ENCODE peak calls at places on chromosomes 16 and 17, in six cellular contexts. One of them, this sample, is unnamed.

GRCh38 chr16:48504216-48504615 is 105.8 kb downstream of the N4BP1 start:
- DNase-seq in AG09319: no peak
- DNase-seq in activated CD4-positive, alpha-beta memory T cell treated with anti-CD3 and anti-CD28 coated beads for 36 hours: no peak
- DNase-seq in stimulated activated CD4-positive, alpha-beta T cell treated with anti-CD3 and anti-CD28 coated beads, Interleukin-15, amount 100 ng/mL, for 24 hours: no peak
- DNase-seq in H9: no peak
- DNase-seq in lung: no peak
- DNase-seq in this sample: no peak

GRCh38 chr17:46850688-46851028 is 725 bp upstream of the WNT9B start:
- DNase-seq in activated CD4-positive, alpha-beta memory T cell treated with anti-CD3 and anti-CD28 coated beads for 36 hours: no peak
- DNase-seq in lung: no peak
- DNase-seq in stimulated activated CD4-positive, alpha-beta T cell treated with anti-CD3 and anti-CD28 coated beads, Interleukin-15, amount 100 ng/mL, for 24 hours: no peak
- DNase-seq in AG09319: no peak
- DNase-seq in H9: no peak
- DNase-seq in this sample: no peak

GRCh38 chr16:55700067-55700466 is 44.3 kb downstream of the SLC6A2 start:
- DNase-seq in activated CD4-positive, alpha-beta memory T cell treated with anti-CD3 and anti-CD28 coated beads for 36 hours: no peak
- DNase-seq in AG09319: no peak
- DNase-seq in H9: no peak
- DNase-seq in lung: no peak
- DNase-seq in stimulated activated CD4-positive, alpha-beta T cell treated with anti-CD3 and anti-CD28 coated beads, Interleukin-15, amount 100 ng/mL, for 24 hours: no peak
- DNase-seq in this sample: no peak

GRCh38 chr17:40547785-40548478 is 17.3 kb downstream of the CCR7 start:
- DNase-seq in stimulated activated CD4-positive, alpha-beta T cell treated with anti-CD3 and anti-CD28 coated beads, Interleukin-15, amount 100 ng/mL, for 24 hours: no peak
- DNase-seq in lung: peak
- DNase-seq in AG09319: no peak
- DNase-seq in activated CD4-positive, alpha-beta memory T cell treated with anti-CD3 and anti-CD28 coated beads for 36 hours: no peak
- DNase-seq in H9: no peak
- DNase-seq in this sample: no peak

GRCh38 chr17:48554412-48555090 is 9.6 kb upstream of the HOXB2 start:
- DNase-seq in AG09319: no peak
- DNase-seq in stimulated activated CD4-positive, alpha-beta T cell treated with anti-CD3 and anti-CD28 coated beads, Interleukin-15, amount 100 ng/mL, for 24 hours: no peak
- DNase-seq in lung: no peak
- DNase-seq in activated CD4-positive, alpha-beta memory T cell treated with anti-CD3 and anti-CD28 coated beads for 36 hours: no peak
- DNase-seq in H9: peak
- DNase-seq in this sample: no peak

GRCh38 chr17:42281571-42282096 is 5.4 kb upstream of the STAT5B start:
- DNase-seq in H9: peak
- DNase-seq in stimulated activated CD4-positive, alpha-beta T cell treated with anti-CD3 and anti-CD28 coated beads, Interleukin-15, amount 100 ng/mL, for 24 hours: peak
- DNase-seq in activated CD4-positive, alpha-beta memory T cell treated with anti-CD3 and anti-CD28 coated beads for 36 hours: no peak
- DNase-seq in AG09319: no peak
- DNase-seq in lung: no peak
- DNase-seq in this sample: peak

GRCh38 chr17:63445571-63446217 is 412 bp downstream of the CYB561 start:
- DNase-seq in H9: peak
- DNase-seq in stimulated activated CD4-positive, alpha-beta T cell treated with anti-CD3 and anti-CD28 coated beads, Interleukin-15, amount 100 ng/mL, for 24 hours: peak
- DNase-seq in activated CD4-positive, alpha-beta memory T cell treated with anti-CD3 and anti-CD28 coated beads for 36 hours: peak
- DNase-seq in AG09319: no peak
- DNase-seq in lung: peak
- DNase-seq in this sample: no peak

GRCh38 chr17:43398724-43399595 is at the start of gene ARL4D:
- DNase-seq in activated CD4-positive, alpha-beta memory T cell treated with anti-CD3 and anti-CD28 coated beads for 36 hours: peak
- DNase-seq in AG09319: no peak
- DNase-seq in stimulated activated CD4-positive, alpha-beta T cell treated with anti-CD3 and anti-CD28 coated beads, Interleukin-15, amount 100 ng/mL, for 24 hours: peak
- DNase-seq in H9: peak
- DNase-seq in lung: peak
- DNase-seq in this sample: peak

GRCh38 chr16:79071424-79071823 is 529.1 kb downstream of the MAF start:
- DNase-seq in lung: no peak
- DNase-seq in activated CD4-positive, alpha-beta memory T cell treated with anti-CD3 and anti-CD28 coated beads for 36 hours: no peak
- DNase-seq in stimulated activated CD4-positive, alpha-beta T cell treated with anti-CD3 and anti-CD28 coated beads, Interleukin-15, amount 100 ng/mL, for 24 hours: no peak
- DNase-seq in H9: no peak
- DNase-seq in AG09319: no peak
- DNase-seq in this sample: peak

GRCh38 chr16:4263504-4264436 is 9.1 kb downstream of the TFAP4 start:
- DNase-seq in lung: peak
- DNase-seq in stimulated activated CD4-positive, alpha-beta T cell treated with anti-CD3 and anti-CD28 coated beads, Interleukin-15, amount 100 ng/mL, for 24 hours: peak
- DNase-seq in H9: peak
- DNase-seq in AG09319: peak
- DNase-seq in activated CD4-positive, alpha-beta memory T cell treated with anti-CD3 and anti-CD28 coated beads for 36 hours: peak
- DNase-seq in this sample: peak

GRCh38 chr17:66611397-66611796 is 223.5 kb upstream of the CACNG5 start:
- DNase-seq in lung: no peak
- DNase-seq in activated CD4-positive, alpha-beta memory T cell treated with anti-CD3 and anti-CD28 coated beads for 36 hours: no peak
- DNase-seq in stimulated activated CD4-positive, alpha-beta T cell treated with anti-CD3 and anti-CD28 coated beads, Interleukin-15, amount 100 ng/mL, for 24 hours: no peak
- DNase-seq in H9: no peak
- DNase-seq in AG09319: no peak
- DNase-seq in this sample: no peak

GRCh38 chr16:19997264-19997663 is 76.4 kb downstream of the GPR139 start:
- DNase-seq in H9: no peak
- DNase-seq in stimulated activated CD4-positive, alpha-beta T cell treated with anti-CD3 and anti-CD28 coated beads, Interleukin-15, amount 100 ng/mL, for 24 hours: no peak
- DNase-seq in activated CD4-positive, alpha-beta memory T cell treated with anti-CD3 and anti-CD28 coated beads for 36 hours: no peak
- DNase-seq in lung: no peak
- DNase-seq in AG09319: no peak
- DNase-seq in this sample: no peak

GRCh38 chr17:34169501-34169900 is 85.6 kb upstream of the CCL2 start:
- DNase-seq in AG09319: no peak
- DNase-seq in H9: no peak
- DNase-seq in activated CD4-positive, alpha-beta memory T cell treated with anti-CD3 and anti-CD28 coated beads for 36 hours: no peak
- DNase-seq in lung: no peak
- DNase-seq in stimulated activated CD4-positive, alpha-beta T cell treated with anti-CD3 and anti-CD28 coated beads, Interleukin-15, amount 100 ng/mL, for 24 hours: no peak
- DNase-seq in this sample: no peak

GRCh38 chr16:51290410-51290809 is 139.3 kb upstream of the SALL1 start:
- DNase-seq in lung: no peak
- DNase-seq in H9: no peak
- DNase-seq in activated CD4-positive, alpha-beta memory T cell treated with anti-CD3 and anti-CD28 coated beads for 36 hours: no peak
- DNase-seq in stimulated activated CD4-positive, alpha-beta T cell treated with anti-CD3 and anti-CD28 coated beads, Interleukin-15, amount 100 ng/mL, for 24 hours: no peak
- DNase-seq in AG09319: no peak
- DNase-seq in this sample: no peak

GRCh38 chr17:79905832-79906231 is 66.6 kb upstream of the CBX4 start:
- DNase-seq in stimulated activated CD4-positive, alpha-beta T cell treated with anti-CD3 and anti-CD28 coated beads, Interleukin-15, amount 100 ng/mL, for 24 hours: no peak
- DNase-seq in activated CD4-positive, alpha-beta memory T cell treated with anti-CD3 and anti-CD28 coated beads for 36 hours: no peak
- DNase-seq in lung: no peak
- DNase-seq in AG09319: no peak
- DNase-seq in H9: no peak
- DNase-seq in this sample: no peak

GRCh38 chr16:508884-509736 is 18.4 kb upstream of the CAPN15 start:
- DNase-seq in H9: no peak
- DNase-seq in stimulated activated CD4-positive, alpha-beta T cell treated with anti-CD3 and anti-CD28 coated beads, Interleukin-15, amount 100 ng/mL, for 24 hours: no peak
- DNase-seq in activated CD4-positive, alpha-beta memory T cell treated with anti-CD3 and anti-CD28 coated beads for 36 hours: no peak
- DNase-seq in AG09319: no peak
- DNase-seq in lung: no peak
- DNase-seq in this sample: no peak

GRCh38 chr17:80944326-80944725 is 47.3 kb upstream of the CHMP6 start:
- DNase-seq in lung: no peak
- DNase-seq in H9: no peak
- DNase-seq in stimulated activated CD4-positive, alpha-beta T cell treated with anti-CD3 and anti-CD28 coated beads, Interleukin-15, amount 100 ng/mL, for 24 hours: no peak
- DNase-seq in activated CD4-positive, alpha-beta memory T cell treated with anti-CD3 and anti-CD28 coated beads for 36 hours: no peak
- DNase-seq in AG09319: no peak
- DNase-seq in this sample: no peak

GRCh38 chr17:44901323-44901965 is 2.2 kb upstream of the EFTUD2 start:
- DNase-seq in activated CD4-positive, alpha-beta memory T cell treated with anti-CD3 and anti-CD28 coated beads for 36 hours: no peak
- DNase-seq in AG09319: peak
- DNase-seq in H9: no peak
- DNase-seq in stimulated activated CD4-positive, alpha-beta T cell treated with anti-CD3 and anti-CD28 coated beads, Interleukin-15, amount 100 ng/mL, for 24 hours: no peak
- DNase-seq in lung: no peak
- DNase-seq in this sample: no peak

GRCh38 chr16:35391328-35391727 is 1931.9 kb downstream of the TP53TG3F start:
- DNase-seq in AG09319: no peak
- DNase-seq in stimulated activated CD4-positive, alpha-beta T cell treated with anti-CD3 and anti-CD28 coated beads, Interleukin-15, amount 100 ng/mL, for 24 hours: peak
- DNase-seq in activated CD4-positive, alpha-beta memory T cell treated with anti-CD3 and anti-CD28 coated beads for 36 hours: peak
- DNase-seq in lung: peak
- DNase-seq in H9: peak
- DNase-seq in this sample: no peak

GRCh38 chr16:54648575-54648974 is 282.1 kb upstream of the IRX5 start:
- DNase-seq in lung: no peak
- DNase-seq in stimulated activated CD4-positive, alpha-beta T cell treated with anti-CD3 and anti-CD28 coated beads, Interleukin-15, amount 100 ng/mL, for 24 hours: no peak
- DNase-seq in activated CD4-positive, alpha-beta memory T cell treated with anti-CD3 and anti-CD28 coated beads for 36 hours: no peak
- DNase-seq in AG09319: no peak
- DNase-seq in H9: no peak
- DNase-seq in this sample: no peak

GRCh38 chr16:57765160-57765728 is 29.7 kb downstream of the KATNB1 start:
- DNase-seq in H9: no peak
- DNase-seq in activated CD4-positive, alpha-beta memory T cell treated with anti-CD3 and anti-CD28 coated beads for 36 hours: no peak
- DNase-seq in AG09319: no peak
- DNase-seq in stimulated activated CD4-positive, alpha-beta T cell treated with anti-CD3 and anti-CD28 coated beads, Interleukin-15, amount 100 ng/mL, for 24 hours: no peak
- DNase-seq in lung: no peak
- DNase-seq in this sample: no peak

GRCh38 chr17:78105101-78105500 is 23.5 kb downstream of the TMC6 start:
- DNase-seq in H9: no peak
- DNase-seq in AG09319: no peak
- DNase-seq in stimulated activated CD4-positive, alpha-beta T cell treated with anti-CD3 and anti-CD28 coated beads, Interleukin-15, amount 100 ng/mL, for 24 hours: no peak
- DNase-seq in lung: no peak
- DNase-seq in activated CD4-positive, alpha-beta memory T cell treated with anti-CD3 and anti-CD28 coated beads for 36 hours: no peak
- DNase-seq in this sample: no peak

GRCh38 chr17:31386542-31387075 is 4.9 kb upstream of the RAB11FIP4 start:
- DNase-seq in activated CD4-positive, alpha-beta memory T cell treated with anti-CD3 and anti-CD28 coated beads for 36 hours: no peak
- DNase-seq in AG09319: no peak
- DNase-seq in stimulated activated CD4-positive, alpha-beta T cell treated with anti-CD3 and anti-CD28 coated beads, Interleukin-15, amount 100 ng/mL, for 24 hours: no peak
- DNase-seq in lung: no peak
- DNase-seq in H9: no peak
- DNase-seq in this sample: peak

GRCh38 chr16:69223882-69224281 is 36.9 kb downstream of the SNTB2 start:
- DNase-seq in lung: no peak
- DNase-seq in activated CD4-positive, alpha-beta memory T cell treated with anti-CD3 and anti-CD28 coated beads for 36 hours: no peak
- DNase-seq in AG09319: no peak
- DNase-seq in stimulated activated CD4-positive, alpha-beta T cell treated with anti-CD3 and anti-CD28 coated beads, Interleukin-15, amount 100 ng/mL, for 24 hours: no peak
- DNase-seq in H9: no peak
- DNase-seq in this sample: no peak

GRCh38 chr17:66605561-66605960 is 229.4 kb upstream of the CACNG5 start:
- DNase-seq in AG09319: no peak
- DNase-seq in H9: no peak
- DNase-seq in stimulated activated CD4-positive, alpha-beta T cell treated with anti-CD3 and anti-CD28 coated beads, Interleukin-15, amount 100 ng/mL, for 24 hours: no peak
- DNase-seq in lung: no peak
- DNase-seq in activated CD4-positive, alpha-beta memory T cell treated with anti-CD3 and anti-CD28 coated beads for 36 hours: no peak
- DNase-seq in this sample: no peak

GRCh38 chr17:76136276-76137025 is 4.6 kb downstream of the FOXJ1 start:
- DNase-seq in activated CD4-positive, alpha-beta memory T cell treated with anti-CD3 and anti-CD28 coated beads for 36 hours: no peak
- DNase-seq in AG09319: no peak
- DNase-seq in lung: no peak
- DNase-seq in H9: peak
- DNase-seq in stimulated activated CD4-positive, alpha-beta T cell treated with anti-CD3 and anti-CD28 coated beads, Interleukin-15, amount 100 ng/mL, for 24 hours: no peak
- DNase-seq in this sample: no peak

GRCh38 chr16:82152641-82153094 is 17.4 kb downstream of the MPHOSPH6 start:
- DNase-seq in AG09319: no peak
- DNase-seq in lung: no peak
- DNase-seq in H9: no peak
- DNase-seq in stimulated activated CD4-positive, alpha-beta T cell treated with anti-CD3 and anti-CD28 coated beads, Interleukin-15, amount 100 ng/mL, for 24 hours: no peak
- DNase-seq in activated CD4-positive, alpha-beta memory T cell treated with anti-CD3 and anti-CD28 coated beads for 36 hours: no peak
- DNase-seq in this sample: peak

GRCh38 chr17:19867654-19868395 is at the start of gene ULK2:
- DNase-seq in activated CD4-positive, alpha-beta memory T cell treated with anti-CD3 and anti-CD28 coated beads for 36 hours: peak
- DNase-seq in H9: peak
- DNase-seq in AG09319: peak
- DNase-seq in stimulated activated CD4-positive, alpha-beta T cell treated with anti-CD3 and anti-CD28 coated beads, Interleukin-15, amount 100 ng/mL, for 24 hours: peak
- DNase-seq in lung: peak
- DNase-seq in this sample: peak

GRCh38 chr16:2968738-2969544 is at the start of gene PAQR4:
- DNase-seq in stimulated activated CD4-positive, alpha-beta T cell treated with anti-CD3 and anti-CD28 coated beads, Interleukin-15, amount 100 ng/mL, for 24 hours: peak
- DNase-seq in activated CD4-positive, alpha-beta memory T cell treated with anti-CD3 and anti-CD28 coated beads for 36 hours: peak
- DNase-seq in H9: peak
- DNase-seq in AG09319: peak
- DNase-seq in lung: peak
- DNase-seq in this sample: peak

GRCh38 chr16:66606000-66606751 is 1.7 kb downstream of the CMTM3 start:
- DNase-seq in AG09319: no peak
- DNase-seq in activated CD4-positive, alpha-beta memory T cell treated with anti-CD3 and anti-CD28 coated beads for 36 hours: peak
- DNase-seq in H9: no peak
- DNase-seq in stimulated activated CD4-positive, alpha-beta T cell treated with anti-CD3 and anti-CD28 coated beads, Interleukin-15, amount 100 ng/mL, for 24 hours: peak
- DNase-seq in lung: no peak
- DNase-seq in this sample: no peak

GRCh38 chr16:86476956-86477530 is 33.3 kb upstream of the FOXF1 start:
- DNase-seq in activated CD4-positive, alpha-beta memory T cell treated with anti-CD3 and anti-CD28 coated beads for 36 hours: no peak
- DNase-seq in stimulated activated CD4-positive, alpha-beta T cell treated with anti-CD3 and anti-CD28 coated beads, Interleukin-15, amount 100 ng/mL, for 24 hours: no peak
- DNase-seq in lung: no peak
- DNase-seq in H9: no peak
- DNase-seq in AG09319: no peak
- DNase-seq in this sample: no peak

GRCh38 chr17:27667656-27668487 is 36.9 kb downstream of the LGALS9 start:
- DNase-seq in stimulated activated CD4-positive, alpha-beta T cell treated with anti-CD3 and anti-CD28 coated beads, Interleukin-15, amount 100 ng/mL, for 24 hours: no peak
- DNase-seq in H9: peak
- DNase-seq in activated CD4-positive, alpha-beta memory T cell treated with anti-CD3 and anti-CD28 coated beads for 36 hours: no peak
- DNase-seq in lung: no peak
- DNase-seq in AG09319: no peak
- DNase-seq in this sample: no peak

GRCh38 chr16:55120408-55120807 is 189.7 kb downstream of the IRX5 start:
- DNase-seq in stimulated activated CD4-positive, alpha-beta T cell treated with anti-CD3 and anti-CD28 coated beads, Interleukin-15, amount 100 ng/mL, for 24 hours: no peak
- DNase-seq in H9: peak
- DNase-seq in activated CD4-positive, alpha-beta memory T cell treated with anti-CD3 and anti-CD28 coated beads for 36 hours: no peak
- DNase-seq in AG09319: peak
- DNase-seq in lung: no peak
- DNase-seq in this sample: no peak

GRCh38 chr16:86171329-86171728 is 272.4 kb downstream of the IRF8 start:
- DNase-seq in lung: no peak
- DNase-seq in activated CD4-positive, alpha-beta memory T cell treated with anti-CD3 and anti-CD28 coated beads for 36 hours: no peak
- DNase-seq in stimulated activated CD4-positive, alpha-beta T cell treated with anti-CD3 and anti-CD28 coated beads, Interleukin-15, amount 100 ng/mL, for 24 hours: no peak
- DNase-seq in AG09319: peak
- DNase-seq in H9: no peak
- DNase-seq in this sample: no peak

GRCh38 chr16:79607587-79607986 is 7.0 kb upstream of the MAF start:
- DNase-seq in AG09319: no peak
- DNase-seq in H9: no peak
- DNase-seq in stimulated activated CD4-positive, alpha-beta T cell treated with anti-CD3 and anti-CD28 coated beads, Interleukin-15, amount 100 ng/mL, for 24 hours: no peak
- DNase-seq in activated CD4-positive, alpha-beta memory T cell treated with anti-CD3 and anti-CD28 coated beads for 36 hours: no peak
- DNase-seq in lung: no peak
- DNase-seq in this sample: no peak

GRCh38 chr17:35022536-35023063 is 40.9 kb downstream of the RFFL start:
- DNase-seq in activated CD4-positive, alpha-beta memory T cell treated with anti-CD3 and anti-CD28 coated beads for 36 hours: peak
- DNase-seq in H9: no peak
- DNase-seq in stimulated activated CD4-positive, alpha-beta T cell treated with anti-CD3 and anti-CD28 coated beads, Interleukin-15, amount 100 ng/mL, for 24 hours: peak
- DNase-seq in lung: peak
- DNase-seq in AG09319: peak
- DNase-seq in this sample: peak

GRCh38 chr16:66924527-66925321 is 611 bp downstream of the RRAD start:
- DNase-seq in lung: no peak
- DNase-seq in H9: peak
- DNase-seq in stimulated activated CD4-positive, alpha-beta T cell treated with anti-CD3 and anti-CD28 coated beads, Interleukin-15, amount 100 ng/mL, for 24 hours: peak
- DNase-seq in activated CD4-positive, alpha-beta memory T cell treated with anti-CD3 and anti-CD28 coated beads for 36 hours: peak
- DNase-seq in AG09319: no peak
- DNase-seq in this sample: no peak

GRCh38 chr17:40107266-40107980 is 7.0 kb upstream of the NR1D1 start:
- DNase-seq in H9: peak
- DNase-seq in activated CD4-positive, alpha-beta memory T cell treated with anti-CD3 and anti-CD28 coated beads for 36 hours: no peak
- DNase-seq in lung: no peak
- DNase-seq in AG09319: no peak
- DNase-seq in stimulated activated CD4-positive, alpha-beta T cell treated with anti-CD3 and anti-CD28 coated beads, Interleukin-15, amount 100 ng/mL, for 24 hours: no peak
- DNase-seq in this sample: no peak